ENCODE peak calls at places on chromosomes 7 and 10, in six cellular contexts. U is endothelial cell of umbilical vein, X is right lobe of liver, R is epithelial cell of esophagus, S is neural progenitor cell, Y is cardiac fibroblast. Q is an unnamed sample.

GRCh38 chr7:82443044-82443800 is at the start of gene CACNA2D1:
- DNase-seq in U (peak; percentile 67), X (no peak), R (peak; percentile 25), S (peak; percentile 83), Y (no peak), Q (peak; percentile 8)

GRCh38 chr7:561631-562393 is 42.2 kb upstream of the PDGFA start:
- DNase-seq in U (no peak), X (no peak), R (no peak), S (no peak), Y (no peak), Q (peak; percentile 71)

GRCh38 chr7:22551768-22552513 is 52.0 kb upstream of the STEAP1B start:
- DNase-seq in U (no peak), X (no peak), R (no peak), S (no peak), Y (no peak), Q (no peak)

GRCh38 chr7:116571037-116571436 is 46.2 kb downstream of the CAV1 start:
- DNase-seq in U (peak; percentile 92), X (no peak), R (peak; percentile 71), S (no peak), Y (peak; percentile 86), Q (peak; percentile 70)

GRCh38 chr10:43891241-43891640 is 242.6 kb upstream of the ZNF32 start:
- DNase-seq in U (no peak), X (no peak), R (no peak), S (no peak), Y (no peak), Q (no peak)

GRCh38 chr10:4131407-4132215 is 346.6 kb upstream of the KLF6 start:
- DNase-seq in U (peak; percentile 86), X (no peak), R (peak; percentile 66), S (no peak), Y (peak; percentile 87), Q (peak; percentile 71)

GRCh38 chr7:23863209-23863798 is 153.3 kb downstream of the STK31 start:
- DNase-seq in U (peak; percentile 15), X (no peak), R (peak; percentile 60), S (peak; percentile 60), Y (peak; percentile 71), Q (peak; percentile 17)

GRCh38 chr10:86217386-86218080 is 149.1 kb downstream of the GRID1 start:
- DNase-seq in U (no peak), X (no peak), R (no peak), S (no peak), Y (no peak), Q (no peak)

GRCh38 chr10:128421731-128422130 is 295.5 kb upstream of the MKI67 start:
- DNase-seq in U (no peak), X (no peak), R (no peak), S (no peak), Y (no peak), Q (no peak)

GRCh38 chr10:62587011-62587410 is 212.8 kb downstream of the ZNF365 start:
- DNase-seq in U (no peak), X (no peak), R (no peak), S (no peak), Y (no peak), Q (no peak)

GRCh38 chr7:100488333-100489095 is 4.8 kb downstream of the NYAP1 start:
- DNase-seq in U (no peak), X (no peak), R (no peak), S (no peak), Y (no peak), Q (no peak)

GRCh38 chr10:75922435-75922834 is 491.0 kb downstream of the LRMDA start:
- DNase-seq in U (no peak), X (no peak), R (peak; percentile 51), S (no peak), Y (peak; percentile 8), Q (no peak)

GRCh38 chr7:2802082-2802481 is 42.0 kb downstream of the GNA12 start:
- DNase-seq in U (peak; percentile 51), X (no peak), R (peak; percentile 41), S (no peak), Y (peak; percentile 73), Q (no peak)

GRCh38 chr7:115068220-115068619 is 146.3 kb downstream of the MDFIC start:
- DNase-seq in U (no peak), X (no peak), R (peak; percentile 41), S (no peak), Y (no peak), Q (no peak)

GRCh38 chr7:27759491-27759890 is 19.5 kb downstream of the TAX1BP1 start:
- DNase-seq in U (no peak), X (no peak), R (no peak), S (no peak), Y (no peak), Q (no peak)

GRCh38 chr7:13908667-13909382 is 80.6 kb downstream of the ETV1 start:
- DNase-seq in U (no peak), X (no peak), R (peak; percentile 8), S (peak; percentile 38), Y (no peak), Q (no peak)

GRCh38 chr10:113441220-113441619 is 111.6 kb upstream of the HABP2 start:
- DNase-seq in U (no peak), X (peak; percentile 72), R (no peak), S (peak; percentile 21), Y (no peak), Q (no peak)

GRCh38 chr10:3482200-3482993 is 302.6 kb downstream of the KLF6 start:
- DNase-seq in U (peak; percentile 94), X (no peak), R (peak; percentile 99), S (peak; percentile 85), Y (peak; percentile 92), Q (peak; percentile 90)

GRCh38 chr7:375491-375821 is 85.5 kb downstream of the FOXL3 start:
- DNase-seq in U (no peak), X (peak; percentile 37), R (no peak), S (no peak), Y (no peak), Q (no peak)

GRCh38 chr10:93576888-93577287 is 10.4 kb downstream of the FFAR4 start:
- DNase-seq in U (no peak), X (no peak), R (no peak), S (no peak), Y (no peak), Q (no peak)

GRCh38 chr7:98879198-98879988 is 1.1 kb downstream of the TRRAP start:
- DNase-seq in U (no peak), X (peak; percentile 61), R (peak; percentile 54), S (peak; percentile 48), Y (peak; percentile 31), Q (no peak)

GRCh38 chr7:102892631-102893278 is 20.0 kb upstream of the LRRC17 start:
- DNase-seq in U (peak; percentile 58), X (no peak), R (no peak), S (no peak), Y (peak; percentile 67), Q (no peak)
- H3K4me3 ChIP-seq in U (no peak overlapping the region), X (no peak overlapping the region), R (no peak overlapping the region), S (no peak overlapping the region), Y (no peak overlapping the region), Q (no peak overlapping the region)

DNA sequence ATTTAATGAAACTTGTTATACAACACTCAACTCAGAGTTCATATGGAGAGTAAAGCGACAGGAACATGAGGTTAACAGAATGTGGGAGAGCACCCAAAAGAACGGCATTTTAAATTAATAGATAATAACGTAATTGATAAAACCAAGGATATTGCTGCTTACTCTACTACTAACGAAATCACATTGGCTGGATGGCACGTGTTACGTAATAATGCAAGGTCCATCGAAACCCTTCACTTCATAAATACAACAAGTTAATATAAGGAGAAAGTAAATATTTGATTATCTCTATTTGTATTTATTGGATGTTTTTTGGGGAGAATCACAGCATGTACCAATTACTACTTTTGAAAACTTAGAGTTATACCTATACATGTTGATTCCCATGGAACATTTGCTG is 1.5 kb downstream of the PRKG1 start:
- DNase-seq in U (no peak), X (no peak), R (no peak), S (no peak), Y (no peak), Q (no peak)
- H3K4me3 ChIP-seq in U (no peak overlapping the region), X (no peak overlapping the region), R (no peak overlapping the region), S (peak overlapping the region; percentile 73), Y (no peak overlapping the region), Q (no peak overlapping the region)

GRCh38 chr10:22667093-22667480 is 47.3 kb downstream of the PIP4K2A start:
- DNase-seq in U (no peak), X (no peak), R (no peak), S (no peak), Y (no peak), Q (no peak)

GRCh38 chr10:22662693-22663330 is 51.6 kb downstream of the PIP4K2A start:
- DNase-seq in U (no peak), X (no peak), R (no peak), S (no peak), Y (no peak), Q (no peak)

GRCh38 chr10:22669163-22669711 is 45.1 kb downstream of the PIP4K2A start:
- DNase-seq in U (no peak), X (no peak), R (no peak), S (no peak), Y (no peak), Q (no peak)

GRCh38 chr10:22665329-22665728 is 49.0 kb downstream of the PIP4K2A start:
- DNase-seq in U (no peak), X (no peak), R (no peak), S (no peak), Y (no peak), Q (no peak)

GRCh38 chr10:22666287-22667092 is 47.9 kb downstream of the PIP4K2A start:
- DNase-seq in U (no peak), X (no peak), R (no peak), S (no peak), Y (peak; percentile 47), Q (no peak)
- H3K4me3 ChIP-seq in U (no peak overlapping the region), X (no peak overlapping the region), R (no peak overlapping the region), S (no peak overlapping the region), Y (no peak overlapping the region), Q (no peak overlapping the region)

GRCh38 chr10:74896788-74897527 is 70.6 kb downstream of the KAT6B start:
- DNase-seq in U (peak; percentile 36), X (no peak), R (peak; percentile 15), S (no peak), Y (no peak), Q (no peak)

GRCh38 chr10:74901867-74902439 is 75.6 kb downstream of the KAT6B start:
- DNase-seq in U (no peak), X (no peak), R (no peak), S (no peak), Y (no peak), Q (no peak)

GRCh38 chr10:74901240-74901827 is 74.9 kb downstream of the KAT6B start:
- DNase-seq in U (no peak), X (no peak), R (no peak), S (no peak), Y (no peak), Q (no peak)

GRCh38 chr10:74900297-74900696 is 73.9 kb downstream of the KAT6B start:
- DNase-seq in U (no peak), X (no peak), R (no peak), S (no peak), Y (no peak), Q (no peak)

DNA sequence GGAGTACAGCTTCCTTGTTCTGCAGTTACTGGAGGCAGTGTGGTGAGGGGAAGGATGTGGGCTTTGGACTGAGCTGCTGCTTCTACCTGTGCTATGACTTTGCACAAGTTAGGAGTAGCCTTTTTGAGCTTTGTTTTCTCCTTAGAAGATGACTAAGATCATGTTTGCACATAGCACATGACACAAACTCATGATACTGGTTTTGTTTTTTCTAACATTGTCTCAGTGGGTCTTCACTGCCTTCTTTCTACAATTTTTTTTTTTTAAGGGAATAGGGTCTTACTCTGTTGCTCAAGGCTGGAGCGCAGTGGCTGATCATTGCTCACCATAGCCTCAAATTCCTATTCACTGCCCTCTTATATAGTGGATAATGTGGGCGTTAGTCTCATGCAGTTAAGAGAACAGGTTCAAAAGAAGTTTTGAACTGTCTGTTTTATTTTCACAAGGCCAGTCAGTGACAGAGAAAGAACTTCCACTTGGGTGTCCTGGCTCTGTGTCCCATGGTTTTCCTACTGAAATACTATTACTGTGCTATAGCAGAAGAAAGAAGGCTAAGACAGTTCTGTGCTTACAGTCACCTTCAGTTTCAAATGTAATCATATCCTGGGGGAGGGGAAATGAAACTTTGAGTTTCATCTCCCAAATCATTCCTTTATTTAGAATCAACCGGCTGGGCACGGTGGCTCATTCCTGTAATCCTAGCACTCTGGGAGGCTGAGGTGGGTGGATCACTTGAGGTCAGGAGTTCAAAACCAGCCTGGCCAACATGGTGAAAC is 72.0 kb downstream of the KAT6B start:
- DNase-seq in U (no peak), X (no peak), R (peak; percentile 69), S (no peak), Y (peak; percentile 20), Q (no peak)
- H3K4me3 ChIP-seq in U (no peak overlapping the region), X (no peak overlapping the region), R (no peak overlapping the region), S (no peak overlapping the region), Y (no peak overlapping the region), Q (no peak overlapping the region)